ENCODE peak calls at places on chromosome 9, in nine cellular contexts. P is activated T-cell treated with anti-CD3 and anti-CD28 coated beads, Interleukin-2, amount 50 U/mL, for 4 hours; T is lower leg skin; Q is H54; O is glomerular endothelial cell; A is islet precursor cell; C is activated gamma-delta T cell treated with Interleukin-2 at 50 U/mL for 16 hours; I is NCI-H1105; L is neural crest cell. Z is an unnamed sample.

GRCh38 chr9:33139421-33140228 is 27.5 kb downstream of the B4GALT1 start:
- DNase-seq in P (no peak), T (no peak), Q (no peak), O (no peak), A (peak; percentile 56), C (no peak), I (no peak), L (no peak), Z (no peak)

GRCh38 chr9:116643691-116644090 is 43.4 kb upstream of the TRIM32 start:
- DNase-seq in P (no peak), T (no peak), Q (no peak), O (no peak), A (no peak), C (no peak), I (no peak), L (no peak), Z (no peak)

GRCh38 chr9:128026255-128027165 is 40.6 kb downstream of the NAIF1 start:
- DNase-seq in P (peak; percentile 65), T (no peak), Q (no peak), O (no peak), A (peak; percentile 77), C (peak; percentile 81), I (no peak), L (no peak), Z (no peak)

GRCh38 chr9:726005-726404 is 115.5 kb upstream of the DMRT1 start:
- DNase-seq in P (no peak), T (no peak), Q (no peak), O (no peak), A (no peak), C (no peak), I (no peak), L (peak; percentile 10), Z (no peak)

GRCh38 chr9:110996436-110997224 is 41.6 kb downstream of the LPAR1 start:
- DNase-seq in P (no peak), T (peak; percentile 70), Q (no peak), O (no peak), A (no peak), C (no peak), I (no peak), L (no peak), Z (no peak)

GRCh38 chr9:134992755-134993124 is 75.0 kb upstream of the FCN1 start:
- DNase-seq in P (no peak), T (peak; percentile 28), Q (no peak), O (no peak), A (no peak), C (no peak), I (no peak), L (no peak), Z (peak; percentile 72)

GRCh38 chr9:28234899-28235277 is 661.6 kb upstream of the C9orf72 start:
- DNase-seq in P (no peak), T (no peak), Q (peak; percentile 15), O (no peak), A (peak; percentile 89), C (no peak), I (no peak), L (no peak), Z (no peak)

GRCh38 chr9:6907772-6908381 is 150.1 kb downstream of the KDM4C start:
- DNase-seq in P (no peak), T (no peak), Q (no peak), O (peak; percentile 18), A (no peak), C (no peak), I (no peak), L (peak; percentile 18), Z (peak; percentile 53)

Z was measured in DMS79 treated with DMSO at 0.1 percent for 48 hours.